ENCODE peak calls at places on chromosomes 4 and X, in seven cellular contexts. W, H, N, O, C, G and F are unnamed samples.

GRCh38 chr4:113065629-113066028 is 16.2 kb downstream of the ANK2 start:
- DNase-seq in W (no peak), H (no peak), N (no peak), O (no peak), C (no peak), G (no peak), F (no peak)

GRCh38 chr4:102263024-102263787 is 82.1 kb downstream of the SLC39A8 start:
- DNase-seq in W (peak), H (peak), N (peak), O (peak), C (no peak), G (no peak), F (peak)

GRCh38 chr4:93169966-93170365 is 658.6 kb upstream of the ATOH1 start:
- DNase-seq in W (no peak), H (no peak), N (no peak), O (no peak), C (no peak), G (no peak), F (no peak)

GRCh38 chr4:78459327-78459726 is 92.2 kb upstream of the ANXA3 start:
- DNase-seq in W (no peak), H (no peak), N (no peak), O (no peak), C (no peak), G (no peak), F (no peak)

GRCh38 chrX:150324035-150324728 is 38.9 kb upstream of the MAMLD1 start:
- DNase-seq in W (peak), H (peak), N (peak), O (no peak), C (no peak), G (no peak), F (peak)

GRCh38 chr4:25842229-25842840 is 20.5 kb downstream of the SEL1L3 start:
- DNase-seq in W (no peak), H (no peak), N (no peak), O (no peak), C (no peak), G (no peak), F (no peak)

GRCh38 chr4:173547889-173548288 is 17.9 kb upstream of the HAND2 start:
- DNase-seq in W (peak), H (peak), N (no peak), O (no peak), C (no peak), G (no peak), F (peak)

GRCh38 chrX:66054978-66055377 is 15.1 kb upstream of the VSIG4 start:
- DNase-seq in W (no peak), H (no peak), N (no peak), O (no peak), C (no peak), G (no peak), F (no peak)

GRCh38 chrX:90026730-90027129 is 105.0 kb downstream of the TGIF2LX start:
- DNase-seq in W (no peak), H (no peak), N (no peak), O (no peak), C (no peak), G (no peak), F (no peak)

GRCh38 chr4:152310223-152310622 is 225.7 kb downstream of the FBXW7 start:
- DNase-seq in W (peak), H (peak), N (peak), O (no peak), C (no peak), G (no peak), F (peak)

GRCh38 chr4:140260227-140260626 is 106.2 kb upstream of the MAML3 start:
- DNase-seq in W (peak), H (peak), N (peak), O (no peak), C (no peak), G (no peak), F (peak)

GRCh38 chr4:155785828-155786227 is 27.0 kb downstream of the GUCY1B1 start:
- DNase-seq in W (no peak), H (no peak), N (no peak), O (no peak), C (no peak), G (no peak), F (no peak)

GRCh38 chr4:173505924-173506779 is 23.9 kb downstream of the HAND2 start:
- DNase-seq in W (no peak), H (peak), N (peak), O (no peak), C (no peak), G (no peak), F (peak)

GRCh38 chr4:177375971-177376370 is 66.3 kb downstream of the AGA start:
- DNase-seq in W (no peak), H (no peak), N (no peak), O (no peak), C (no peak), G (no peak), F (no peak)

GRCh38 chrX:71998836-71999509 is 88.3 kb downstream of the NHSL2 start:
- DNase-seq in W (no peak), H (peak), N (no peak), O (no peak), C (no peak), G (no peak), F (peak)

GRCh38 chr4:119337010-119337409 is 15.1 kb upstream of the FABP2 start:
- DNase-seq in W (no peak), H (no peak), N (no peak), O (no peak), C (no peak), G (no peak), F (peak)

GRCh38 chrX:135522132-135522530 is 1.7 kb downstream of the INTS6L start:
- DNase-seq in W (no peak), H (no peak), N (no peak), O (no peak), C (no peak), G (no peak), F (no peak)

GRCh38 chrX:135518161-135518560 is 2.3 kb upstream of the INTS6L start:
- DNase-seq in W (no peak), H (no peak), N (no peak), O (no peak), C (no peak), G (no peak), F (no peak)

GRCh38 chrX:135521405-135522131 is 1.1 kb downstream of the INTS6L start:
- DNase-seq in W (peak), H (peak), N (peak), O (peak), C (peak), G (peak), F (peak)

GRCh38 chrX:135520553-135521404 is at the start of gene INTS6L:
- DNase-seq in W (peak), H (peak), N (peak), O (peak), C (peak), G (peak), F (peak)

DNA sequence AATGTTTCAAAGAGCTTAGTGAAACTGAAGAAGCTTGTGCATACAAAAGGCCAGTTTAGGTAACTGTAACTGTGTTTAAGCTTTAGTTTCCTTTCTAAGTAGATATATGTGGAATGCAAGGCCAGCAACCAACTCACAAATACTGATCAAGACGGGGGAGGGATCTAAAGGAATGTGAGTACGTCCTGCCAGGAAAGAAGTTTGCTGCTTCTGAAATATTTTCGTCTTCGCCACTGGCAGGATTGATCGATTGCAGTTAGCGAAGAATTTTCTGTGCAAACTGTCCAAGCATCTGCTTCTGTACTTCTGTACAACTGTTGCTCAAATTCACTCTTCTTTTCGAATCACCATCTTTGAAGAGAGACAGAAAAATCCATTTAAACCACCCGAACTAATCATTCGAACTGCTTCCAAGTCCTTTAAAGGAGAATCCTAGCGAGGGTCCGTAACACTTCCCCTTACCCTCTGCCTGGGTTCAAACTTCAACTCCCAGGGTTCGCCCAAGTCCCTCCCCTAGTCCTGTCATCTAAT is 373 bp upstream of the INTS6L start:
- DNase-seq in W (peak), H (peak), N (peak), O (no peak), C (no peak), G (no peak), F (peak)
- H3K4me3 ChIP-seq in W (peak), H (peak), N (peak), O (peak), C (peak), G (peak), F (peak)

DNA sequence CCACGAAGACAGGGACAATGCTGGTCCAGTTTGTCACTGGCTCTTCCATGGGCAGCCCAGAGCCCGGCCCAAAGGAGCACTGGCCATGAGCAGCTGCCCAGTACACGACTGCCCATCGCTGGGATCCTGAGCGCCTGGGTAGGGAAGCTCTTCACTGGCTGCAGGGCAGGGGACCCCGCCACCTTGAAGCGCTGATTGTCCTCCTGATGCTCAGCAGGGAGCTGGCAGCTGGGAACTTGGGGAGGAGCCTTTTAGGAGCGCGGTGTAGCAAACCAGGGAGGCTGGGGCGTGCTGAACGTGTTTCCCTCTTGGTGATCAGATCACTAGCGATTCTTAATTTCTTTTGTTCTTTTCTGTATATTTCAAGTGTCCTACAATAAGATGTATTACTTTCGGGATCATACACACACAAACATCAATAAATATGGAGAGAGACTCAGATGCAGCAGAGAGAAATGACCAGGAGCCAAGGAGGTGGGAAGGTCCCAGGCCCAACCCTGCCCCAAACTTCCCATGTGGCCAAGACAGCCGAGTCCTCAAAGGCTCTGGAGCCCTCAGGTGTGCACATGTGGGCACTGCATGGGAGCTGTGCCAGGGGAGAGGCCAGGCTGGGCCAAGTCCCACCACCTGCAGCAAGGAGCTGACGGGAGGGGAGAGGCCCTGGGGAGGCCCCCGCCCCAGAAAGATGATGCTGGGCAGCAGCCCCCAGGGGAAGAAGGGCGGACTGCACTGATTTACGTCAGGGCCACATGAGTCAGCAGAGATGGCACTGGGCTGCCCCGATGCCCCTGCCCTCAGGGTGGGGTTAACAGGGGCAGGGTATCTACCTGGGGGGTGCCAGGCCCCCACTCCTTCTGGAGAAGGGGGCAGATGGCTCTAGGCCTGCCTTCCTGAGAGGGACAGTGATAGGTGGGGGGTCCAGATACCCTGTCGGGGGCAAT is 1.6 kb downstream of the L1CAM start:
- DNase-seq in W (no peak), H (no peak), N (no peak), O (no peak), C (peak), G (no peak), F (no peak)
- H3K4me3 ChIP-seq in W (no peak), H (no peak), N (no peak), O (peak), C (no peak), G (peak), F (no peak)

DNA sequence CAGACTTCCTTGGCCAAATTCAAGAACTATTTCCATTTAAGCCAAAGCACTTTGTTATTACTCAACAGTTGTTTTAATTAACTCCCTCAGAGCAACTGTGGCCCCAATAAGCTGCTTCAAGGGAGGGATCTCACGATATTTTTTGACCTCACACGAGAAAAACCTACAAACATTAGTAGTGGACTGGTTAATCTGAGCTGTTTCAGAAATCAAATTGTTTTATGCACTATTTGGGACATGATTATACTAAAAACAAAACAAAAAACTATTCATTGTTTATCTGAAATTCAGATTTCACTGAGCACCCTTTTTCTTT is 74.3 kb downstream of the DCHS2 start:
- DNase-seq in W (no peak), H (no peak), N (no peak), O (no peak), C (no peak), G (no peak), F (no peak)
- H3K4me3 ChIP-seq in W (peak), H (peak), N (no peak), O (peak), C (peak), G (peak), F (no peak)

DNA sequence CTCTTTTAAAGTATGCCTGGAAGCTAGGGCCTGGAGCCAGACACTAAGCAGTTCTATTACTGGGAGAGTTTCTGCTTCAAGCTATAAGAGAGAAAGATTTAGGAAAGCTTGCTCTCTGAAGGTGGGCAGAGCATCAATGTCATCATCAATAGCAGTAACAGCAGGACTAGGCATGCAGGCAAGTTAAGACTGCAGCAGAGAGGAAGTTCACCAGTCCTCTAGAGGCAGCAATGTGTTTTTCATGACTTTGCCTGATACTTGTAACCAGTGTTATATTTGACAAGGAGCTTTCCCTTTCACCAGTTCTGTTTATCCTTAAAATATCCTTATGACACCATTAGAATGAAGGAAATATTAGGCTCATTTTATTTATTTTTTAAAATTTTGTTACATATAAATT is 237.9 kb downstream of the KCTD8 start:
- DNase-seq in W (no peak), H (no peak), N (no peak), O (no peak), C (no peak), G (no peak), F (no peak)
- H3K4me3 ChIP-seq in W (no peak), H (no peak), N (no peak), O (no peak), C (no peak), G (no peak), F (no peak)

GRCh38 chrX:10048076-10048475 is 80.9 kb downstream of the CLDN34 start:
- DNase-seq in W (no peak), H (no peak), N (no peak), O (peak), C (no peak), G (no peak), F (no peak)
- H3K4me3 ChIP-seq in W (no peak), H (no peak), N (no peak), O (no peak), C (no peak), G (no peak), F (no peak)

DNA sequence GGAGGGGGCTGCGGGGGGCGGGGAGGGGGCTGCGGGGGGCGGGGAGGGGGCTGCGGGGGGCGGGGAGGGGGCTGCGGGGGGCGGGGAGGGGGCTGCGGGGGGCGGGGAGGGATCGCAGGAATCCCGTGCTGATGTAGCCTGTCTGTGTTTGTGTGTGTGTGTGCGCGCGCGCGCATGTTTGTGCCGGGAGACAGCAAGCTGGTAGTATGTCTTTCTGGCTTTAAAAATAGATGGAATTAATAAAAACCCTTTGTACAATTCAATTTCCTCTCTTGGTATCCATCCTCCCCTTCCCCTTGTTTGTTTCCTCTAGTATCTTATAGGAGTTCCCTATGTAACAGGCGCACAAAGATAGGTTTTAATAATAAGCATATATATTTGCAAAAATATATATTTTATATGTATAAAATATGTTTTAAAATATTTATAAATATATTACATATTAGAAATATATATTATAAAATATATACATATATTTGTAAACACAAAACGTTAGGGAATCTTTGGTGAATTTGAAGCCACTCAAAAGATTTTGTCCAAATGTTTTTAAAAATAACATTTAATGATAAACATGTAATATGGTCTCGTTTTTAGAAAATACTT is 782 bp downstream of the ARHGAP24 start:
- DNase-seq in W (no peak), H (peak), N (no peak), O (peak), C (peak), G (no peak), F (peak)
- H3K4me3 ChIP-seq in W (peak), H (peak), N (peak), O (peak), C (peak), G (peak), F (peak)

GRCh38 chr4:23888421-23889319 is 1.2 kb downstream of the PPARGC1A start:
- DNase-seq in W (peak), H (peak), N (peak), O (no peak), C (no peak), G (no peak), F (peak)

GRCh38 chr4:23889814-23890269 is at the start of gene PPARGC1A:
- DNase-seq in W (no peak), H (peak), N (no peak), O (peak), C (peak), G (no peak), F (peak)

GRCh38 chr4:23889368-23889767 is 479 bp downstream of the PPARGC1A start:
- DNase-seq in W (no peak), H (no peak), N (no peak), O (no peak), C (no peak), G (no peak), F (peak)

GRCh38 chr4:23887173-23887572 is 2.7 kb downstream of the PPARGC1A start:
- DNase-seq in W (no peak), H (no peak), N (no peak), O (no peak), C (no peak), G (no peak), F (no peak)

DNA sequence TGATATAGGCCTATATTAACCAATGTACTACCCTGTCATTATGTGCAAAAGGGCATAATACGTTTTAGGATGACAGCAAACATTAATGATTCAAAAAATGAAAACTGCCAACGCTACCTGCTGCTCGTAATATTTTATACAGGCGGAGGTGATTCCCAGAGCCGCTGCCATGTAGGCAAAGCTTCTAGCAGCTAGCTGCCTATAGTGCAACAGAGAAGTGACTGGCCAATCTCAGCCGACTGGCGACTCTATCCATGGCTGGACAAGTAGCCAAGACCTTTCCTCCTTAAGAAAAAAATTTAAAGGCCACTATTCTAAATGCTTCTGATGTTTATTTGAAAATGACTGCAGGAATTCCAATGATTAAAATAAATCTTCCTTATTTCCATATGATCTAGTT is 1.9 kb downstream of the PPARGC1A start:
- DNase-seq in W (no peak), H (no peak), N (no peak), O (no peak), C (peak), G (no peak), F (no peak)
- H3K4me3 ChIP-seq in W (no peak), H (no peak), N (peak), O (no peak), C (peak), G (peak), F (no peak)

GRCh38 chrX:19795289-19795688 is 92.1 kb downstream of the SH3KBP1 start:
- DNase-seq in W (no peak), H (no peak), N (no peak), O (no peak), C (no peak), G (no peak), F (no peak)
- H3K4me3 ChIP-seq in W (no peak), H (no peak), N (no peak), O (no peak), C (no peak), G (no peak), F (no peak)

DNA sequence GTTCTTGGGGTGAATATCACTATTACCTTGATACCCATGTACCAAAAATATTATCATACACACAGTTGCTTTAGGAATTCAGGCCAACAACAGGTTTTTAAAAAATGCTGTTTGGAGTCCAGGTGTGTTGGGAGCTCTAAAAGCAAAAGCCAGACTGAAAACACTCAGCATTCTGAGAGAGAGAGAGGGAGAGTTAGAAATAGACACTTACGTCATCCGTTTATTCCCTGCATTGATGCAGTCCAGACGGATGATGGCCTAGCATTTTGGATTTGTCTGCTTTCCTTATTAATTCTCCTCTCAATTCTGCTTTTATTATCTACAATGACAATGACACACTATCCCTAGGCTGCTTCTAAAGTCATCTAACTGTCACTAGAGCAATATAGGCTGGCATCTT is 358.3 kb upstream of the BOD1L1 start:
- DNase-seq in W (no peak), H (peak), N (no peak), O (no peak), C (no peak), G (no peak), F (peak)
- H3K4me3 ChIP-seq in W (no peak), H (no peak), N (no peak), O (no peak), C (no peak), G (no peak), F (no peak)